ENCODE peak calls at places on chromosomes 6 and 20, in eight cellular contexts. H is nephron progenitor cell; W is GM04503; F is activated T-helper 1 cell treated with anti-CD3 and anti-CD28 coated beads, Interleukin-12 subunit alpha, Interleukin-12 subunit beta, Interleukin-2, Interleukin-4 antibody, amounts not matched to agents 30 ng/mL and 10 ng/mL and 1 ng/mL, durations not matched to agents 14 hours and 24 hours and 36 hours; S is stimulated activated naive CD8-positive, alpha-beta T cell treated with anti-CD3 and anti-CD28 coated beads, Interleukin-15, amount 100 ng/mL, for 72 hours; R is HT-29; M is RPMI7951; I is activated CD8-positive, alpha-beta memory T cell treated with anti-CD3 and anti-CD28 coated beads for 4 hours. D is an unnamed sample.

GRCh38 chr6:19772891-19773290 is 64.3 kb upstream of the ID4 start:
- DNase-seq in W (no peak), S (no peak), R (no peak), H (no peak), F (no peak), I (no peak), M (no peak), D (no peak)

GRCh38 chr20:10521068-10521834 is 86.1 kb downstream of the SLX4IP start:
- DNase-seq in R (no peak), I (no peak), F (no peak), S (no peak), H (no peak), M (peak; percentile 94), W (no peak), D (no peak)

GRCh38 chr6:49787176-49787575 is at the start of gene PGK2:
- DNase-seq in W (no peak), M (peak; percentile 9), H (no peak), R (peak; percentile 51), S (no peak), I (no peak), F (no peak), D (no peak)

GRCh38 chr20:54774423-54774822 is 299.0 kb downstream of the DOK5 start:
- DNase-seq in W (no peak), M (no peak), F (no peak), H (no peak), I (no peak), R (no peak), S (no peak), D (no peak)

GRCh38 chr6:26349964-26350857 is 14.8 kb upstream of the BTN3A2 start:
- DNase-seq in S (no peak), I (no peak), F (no peak), R (no peak), W (no peak), M (no peak), H (no peak), D (no peak)

GRCh38 chr6:107627928-107628327 is 138.0 kb downstream of the SOBP start:
- DNase-seq in I (no peak), F (no peak), H (no peak), W (no peak), S (no peak), R (no peak), M (no peak), D (no peak)

GRCh38 chr6:45377041-45377554 is 636 bp downstream of the SUPT3H start:
- DNase-seq in M (no peak), S (no peak), F (no peak), R (peak; percentile 46), I (peak; percentile 73), W (no peak), H (no peak), D (no peak)

GRCh38 chr6:44606506-44606905 is 219.0 kb downstream of the CDC5L start:
- DNase-seq in M (no peak), W (no peak), F (no peak), R (no peak), S (no peak), I (no peak), H (no peak), D (no peak)

GRCh38 chr6:40369028-40369427 is 218.1 kb downstream of the LRFN2 start:
- DNase-seq in R (no peak), I (no peak), F (no peak), H (no peak), W (no peak), S (no peak), M (no peak), D (no peak)

GRCh38 chr6:25635886-25636317 is 16.1 kb upstream of the SCGN start:
- DNase-seq in M (no peak), H (no peak), I (no peak), W (no peak), S (no peak), R (no peak), F (no peak), D (no peak)

D was measured in NK-92 treated with Interleukin-12 subunit alpha and Interleukin-12 subunit beta, amount 100 ng/mL, for 24 hours.